ENCODE peak calls at places on chromosomes 2 and 18, in seven cellular contexts. X is GM23338, Y is AG09319, L is A549, J is choroid plexus epithelial cell, A is uterus, P is fibroblast of pulmonary artery. Z is an unnamed sample.

GRCh38 chr18:8080092-8080491 is 513.0 kb downstream of the PTPRM start:
- DNase-seq in L (no peak), A (no peak), Y (no peak), P (no peak), J (no peak), X (no peak), Z (no peak)

GRCh38 chr2:9944330-9944758 is 7.1 kb upstream of the GRHL1 start:
- DNase-seq in L (no peak), X (no peak), Y (no peak), J (no peak), P (no peak), A (no peak), Z (peak; percentile 56)

GRCh38 chr2:10412380-10412779 is 35.7 kb downstream of the ODC1 start:
- DNase-seq in J (peak; percentile 73), L (no peak), Y (no peak), X (peak; percentile 70), P (peak; percentile 58), A (no peak), Z (peak; percentile 67)

GRCh38 chr2:227163445-227163997 is 484 bp downstream of the COL4A4 start:
- DNase-seq in J (no peak), L (peak; percentile 29), P (no peak), A (no peak), Y (no peak), X (peak; percentile 47), Z (peak; percentile 16)

GRCh38 chr2:130878933-130879332 is 42.2 kb downstream of the ARHGEF4 start:
- DNase-seq in L (no peak), P (no peak), X (no peak), A (no peak), Y (no peak), J (no peak), Z (no peak)

GRCh38 chr2:48129256-48129950 is 223.1 kb upstream of the FBXO11 start:
- DNase-seq in L (no peak), Y (no peak), X (no peak), A (no peak), J (no peak), P (no peak), Z (no peak)

GRCh38 chr2:46117379-46117778 is 179.8 kb upstream of the EPAS1 start:
- DNase-seq in X (no peak), A (no peak), L (peak; percentile 73), J (peak; percentile 81), P (peak; percentile 64), Y (no peak), Z (peak; percentile 81)

GRCh38 chr2:85753525-85754312 is at the start of gene ATOH8:
- DNase-seq in P (peak; percentile 76), Y (no peak), A (peak; percentile 68), J (peak; percentile 86), X (peak; percentile 87), L (no peak), Z (peak; percentile 28)

GRCh38 chr2:226423498-226423960 is 376.1 kb downstream of the IRS1 start:
- DNase-seq in A (no peak), Y (no peak), L (no peak), J (peak; percentile 60), X (no peak), P (no peak), Z (no peak)

GRCh38 chr2:181911830-181912229 is 20.3 kb downstream of the ITPRID2 start:
- DNase-seq in P (no peak), X (no peak), J (no peak), Y (no peak), A (no peak), L (no peak), Z (no peak)

GRCh38 chr2:128623776-128624424 is 305.2 kb upstream of the HS6ST1 start:
- DNase-seq in P (peak; percentile 86), L (no peak), J (peak; percentile 96), X (no peak), Y (peak; percentile 86), A (no peak), Z (peak; percentile 67)

GRCh38 chr2:197852127-197852526 is 47.7 kb downstream of the PLCL1 start:
- DNase-seq in J (no peak), P (no peak), L (no peak), A (no peak), Y (no peak), X (no peak), Z (no peak)

GRCh38 chr2:96913398-96914202 is 43.7 kb upstream of the SEMA4C start:
- DNase-seq in P (no peak), X (no peak), J (no peak), Y (no peak), L (no peak), A (no peak), Z (no peak)

GRCh38 chr2:39386064-39386463 is 51.0 kb downstream of the MAP4K3 start:
- DNase-seq in X (no peak), L (no peak), P (no peak), Y (no peak), A (no peak), J (no peak), Z (no peak)

GRCh38 chr2:44326548-44327269 is 34.6 kb downstream of the PREPL start:
- DNase-seq in J (no peak), P (no peak), Y (no peak), X (no peak), A (no peak), L (no peak), Z (no peak)

GRCh38 chr2:85769236-85769986 is 15.6 kb downstream of the ATOH8 start:
- DNase-seq in Y (no peak), A (no peak), L (peak; percentile 92), J (no peak), P (no peak), X (peak; percentile 71), Z (no peak)

GRCh38 chr2:120042359-120042758 is 29.5 kb downstream of the EPB41L5 start:
- DNase-seq in L (no peak), A (no peak), P (no peak), J (no peak), X (no peak), Y (no peak), Z (no peak)

GRCh38 chr2:181575650-181576025 is 81.3 kb downstream of the CERKL start:
- DNase-seq in P (no peak), A (no peak), J (no peak), Y (no peak), L (no peak), X (no peak), Z (no peak)

GRCh38 chr2:206159346-206160123 is at the start of the genes EEF1B2 and NDUFS1:
- DNase-seq in X (peak; percentile 100), L (peak; percentile 91), P (peak; percentile 99), Y (peak; percentile 94), A (peak; percentile 97), J (peak; percentile 99), Z (peak; percentile 98)
- TF ChIP-seq CTCF in X (no peak), L (no peak), P (no peak), Y (no peak), A (no peak), J (no peak), Z (no peak)

GRCh38 chr18:40875101-40875500 is 1079.9 kb upstream of the PIK3C3 start:
- DNase-seq in X (no peak), Y (no peak), L (no peak), A (no peak), P (no peak), J (no peak), Z (no peak)

GRCh38 chr18:40877096-40877495 is 1077.9 kb upstream of the PIK3C3 start:
- DNase-seq in A (no peak), J (peak; percentile 98), L (no peak), Y (no peak), X (no peak), P (peak; percentile 96), Z (peak; percentile 51)

GRCh38 chr18:40874233-40874632 is 1080.8 kb upstream of the PIK3C3 start:
- DNase-seq in Y (no peak), P (peak; percentile 91), X (no peak), J (peak; percentile 75), L (no peak), A (no peak), Z (peak; percentile 52)

GRCh38 chr18:40882468-40882867 is 1072.6 kb upstream of the PIK3C3 start:
- DNase-seq in X (no peak), J (no peak), L (no peak), Y (no peak), A (no peak), P (no peak), Z (no peak)

GRCh38 chr18:40878371-40878770 is 1076.7 kb upstream of the PIK3C3 start:
- DNase-seq in P (no peak), Y (no peak), L (no peak), X (peak; percentile 42), J (no peak), A (no peak), Z (no peak)
- TF ChIP-seq CTCF in P (no peak), Y (no peak), L (no peak), X (no peak), J (no peak), A (no peak), Z (no peak)

DNA sequence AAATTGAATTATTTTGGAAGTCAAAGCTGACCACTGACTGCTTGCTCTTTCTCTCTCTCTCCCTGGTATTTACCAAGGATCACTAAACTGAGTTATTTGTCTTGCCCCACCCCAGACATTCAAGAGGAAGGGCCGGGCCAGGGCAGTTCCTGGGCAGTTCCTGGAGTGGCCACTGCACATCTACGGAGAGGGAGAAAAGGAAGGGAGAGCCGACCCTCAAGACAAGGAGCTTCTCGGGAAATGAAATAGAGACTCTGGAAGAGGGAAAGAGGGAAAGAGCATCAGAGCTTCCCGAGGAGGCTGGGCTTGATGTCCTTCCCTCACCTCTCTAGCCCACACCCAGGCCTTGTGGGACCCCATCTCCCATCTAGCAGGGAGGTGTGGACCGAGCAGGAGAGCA is 83.1 kb downstream of the SEPTIN10 start:
- DNase-seq in L (no peak), J (no peak), P (no peak), A (no peak), Y (no peak), X (no peak), Z (no peak)
- TF ChIP-seq CTCF in L (no peak), J (no peak), P (no peak), A (no peak), Y (no peak), X (no peak), Z (no peak)

GRCh38 chr2:69125816-69126215 is 112.8 kb downstream of the ANTXR1 start:
- DNase-seq in P (no peak), L (no peak), Y (no peak), X (no peak), A (no peak), J (no peak), Z (no peak)

GRCh38 chr2:69122271-69122670 is 109.3 kb downstream of the ANTXR1 start:
- DNase-seq in X (no peak), Y (no peak), A (no peak), P (peak; percentile 80), L (no peak), J (peak; percentile 84), Z (peak; percentile 9)

GRCh38 chr2:69126341-69126740 is 113.4 kb downstream of the ANTXR1 start:
- DNase-seq in X (no peak), A (no peak), Y (no peak), J (no peak), L (no peak), P (no peak), Z (no peak)

GRCh38 chr2:69123182-69123581 is 110.2 kb downstream of the ANTXR1 start:
- DNase-seq in J (no peak), A (no peak), Y (no peak), P (no peak), X (no peak), L (no peak), Z (no peak)

GRCh38 chr2:69124327-69124726 is 111.3 kb downstream of the ANTXR1 start:
- DNase-seq in A (no peak), P (no peak), L (no peak), X (no peak), J (peak; percentile 34), Y (no peak), Z (no peak)
- TF ChIP-seq CTCF in A (no peak), P (no peak), L (no peak), X (no peak), J (no peak), Y (no peak), Z (no peak)

GRCh38 chr2:209425082-209426071 is 1.5 kb downstream of the MAP2 start:
- DNase-seq in L (peak; percentile 20), X (peak; percentile 64), J (peak; percentile 80), P (peak; percentile 76), A (no peak), Y (no peak), Z (peak; percentile 63)
- TF ChIP-seq CTCF in L (peak; percentile 73), X (peak; percentile 58), J (peak; percentile 83), P (peak; percentile 76), A (peak; percentile 33), Y (peak; percentile 52), Z (peak; percentile 57)